ENCODE peak calls at places on chromosome 7, in nine cellular contexts. One of them, this sample, is unnamed.

GRCh38 chr7:96319444-96319843 is 2.5 kb downstream of the SLC25A13 start:
- DNase-seq in cardiac muscle cell: no peak
- DNase-seq in heart left ventricle: no peak
- DNase-seq in pancreas: no peak
- DNase-seq in vagina: no peak
- DNase-seq in fibroblast of lung: no peak
- DNase-seq in ovary: no peak
- DNase-seq in endodermal cell: no peak
- DNase-seq in tibial nerve: no peak
- DNase-seq in this sample: no peak

GRCh38 chr7:916291-916941 is 38.1 kb downstream of the ADAP1 start:
- DNase-seq in cardiac muscle cell: no peak
- DNase-seq in heart left ventricle: peak
- DNase-seq in pancreas: peak
- DNase-seq in vagina: no peak
- DNase-seq in fibroblast of lung: peak
- DNase-seq in ovary: no peak
- DNase-seq in endodermal cell: no peak
- DNase-seq in tibial nerve: no peak
- DNase-seq in this sample: no peak

GRCh38 chr7:39458346-39458745 is 107.9 kb upstream of the YAE1 start:
- DNase-seq in cardiac muscle cell: no peak
- DNase-seq in heart left ventricle: no peak
- DNase-seq in pancreas: no peak
- DNase-seq in vagina: no peak
- DNase-seq in fibroblast of lung: no peak
- DNase-seq in ovary: no peak
- DNase-seq in endodermal cell: no peak
- DNase-seq in tibial nerve: no peak
- DNase-seq in this sample: no peak

GRCh38 chr7:76122516-76123239 is 74.8 kb downstream of the MDH2 start:
- DNase-seq in cardiac muscle cell: no peak
- DNase-seq in heart left ventricle: no peak
- DNase-seq in pancreas: no peak
- DNase-seq in vagina: no peak
- DNase-seq in fibroblast of lung: no peak
- DNase-seq in ovary: no peak
- DNase-seq in endodermal cell: no peak
- DNase-seq in tibial nerve: no peak
- DNase-seq in this sample: no peak

GRCh38 chr7:106568680-106569499 is 92.1 kb downstream of the CCDC71L start:
- DNase-seq in cardiac muscle cell: no peak
- DNase-seq in heart left ventricle: no peak
- DNase-seq in pancreas: no peak
- DNase-seq in vagina: no peak
- DNase-seq in fibroblast of lung: peak
- DNase-seq in ovary: no peak
- DNase-seq in endodermal cell: peak
- DNase-seq in tibial nerve: no peak
- DNase-seq in this sample: no peak

GRCh38 chr7:147509859-147510542 is 1080.6 kb upstream of the C7orf33 start:
- DNase-seq in cardiac muscle cell: no peak
- DNase-seq in heart left ventricle: no peak
- DNase-seq in pancreas: no peak
- DNase-seq in vagina: no peak
- DNase-seq in fibroblast of lung: peak
- DNase-seq in ovary: no peak
- DNase-seq in endodermal cell: no peak
- DNase-seq in tibial nerve: no peak
- DNase-seq in this sample: no peak

GRCh38 chr7:74173074-74173473 is 1.1 kb upstream of the EIF4H start:
- DNase-seq in cardiac muscle cell: no peak
- DNase-seq in heart left ventricle: no peak
- DNase-seq in pancreas: peak
- DNase-seq in vagina: no peak
- DNase-seq in fibroblast of lung: no peak
- DNase-seq in ovary: peak
- DNase-seq in endodermal cell: peak
- DNase-seq in tibial nerve: no peak
- DNase-seq in this sample: no peak

GRCh38 chr7:134154581-134155130 is 27.5 kb downstream of the LRGUK start:
- DNase-seq in cardiac muscle cell: no peak
- DNase-seq in heart left ventricle: no peak
- DNase-seq in pancreas: no peak
- DNase-seq in vagina: no peak
- DNase-seq in fibroblast of lung: peak
- DNase-seq in ovary: no peak
- DNase-seq in endodermal cell: no peak
- DNase-seq in tibial nerve: no peak
- DNase-seq in this sample: no peak

GRCh38 chr7:134954197-134955082 is 31.9 kb upstream of the AGBL3 start:
- DNase-seq in cardiac muscle cell: peak
- DNase-seq in heart left ventricle: no peak
- DNase-seq in pancreas: no peak
- DNase-seq in vagina: no peak
- DNase-seq in fibroblast of lung: no peak
- DNase-seq in ovary: no peak
- DNase-seq in endodermal cell: no peak
- DNase-seq in tibial nerve: no peak
- DNase-seq in this sample: no peak

GRCh38 chr7:9978111-9979064 is 995.3 kb upstream of the PHF14 start:
- DNase-seq in cardiac muscle cell: peak
- DNase-seq in heart left ventricle: no peak
- DNase-seq in pancreas: no peak
- DNase-seq in vagina: no peak
- DNase-seq in fibroblast of lung: no peak
- DNase-seq in ovary: no peak
- DNase-seq in endodermal cell: no peak
- DNase-seq in tibial nerve: no peak
- DNase-seq in this sample: no peak

GRCh38 chr7:51611937-51612336 is 295.3 kb upstream of the COBL start:
- DNase-seq in cardiac muscle cell: no peak
- DNase-seq in heart left ventricle: no peak
- DNase-seq in pancreas: no peak
- DNase-seq in vagina: no peak
- DNase-seq in fibroblast of lung: peak
- DNase-seq in ovary: no peak
- DNase-seq in endodermal cell: no peak
- DNase-seq in tibial nerve: no peak
- DNase-seq in this sample: no peak

GRCh38 chr7:71285614-71286013 is 153.7 kb downstream of the GALNT17 start:
- DNase-seq in cardiac muscle cell: no peak
- DNase-seq in heart left ventricle: no peak
- DNase-seq in pancreas: no peak
- DNase-seq in vagina: no peak
- DNase-seq in fibroblast of lung: peak
- DNase-seq in ovary: no peak
- DNase-seq in endodermal cell: peak
- DNase-seq in tibial nerve: no peak
- DNase-seq in this sample: no peak

GRCh38 chr7:103991406-103991805 is 1.9 kb upstream of the RELN start:
- DNase-seq in cardiac muscle cell: no peak
- DNase-seq in heart left ventricle: no peak
- DNase-seq in pancreas: no peak
- DNase-seq in vagina: no peak
- DNase-seq in fibroblast of lung: no peak
- DNase-seq in ovary: no peak
- DNase-seq in endodermal cell: no peak
- DNase-seq in tibial nerve: no peak
- DNase-seq in this sample: no peak

GRCh38 chr7:103989200-103989784 is at the start of gene RELN:
- DNase-seq in cardiac muscle cell: peak
- DNase-seq in heart left ventricle: peak
- DNase-seq in pancreas: no peak
- DNase-seq in vagina: no peak
- DNase-seq in fibroblast of lung: peak
- DNase-seq in ovary: no peak
- DNase-seq in endodermal cell: peak
- DNase-seq in tibial nerve: no peak
- DNase-seq in this sample: no peak

GRCh38 chr7:103988468-103989199 is 824 bp downstream of the RELN start:
- DNase-seq in cardiac muscle cell: peak
- DNase-seq in heart left ventricle: no peak
- DNase-seq in pancreas: no peak
- DNase-seq in vagina: no peak
- DNase-seq in fibroblast of lung: peak
- DNase-seq in ovary: no peak
- DNase-seq in endodermal cell: peak
- DNase-seq in tibial nerve: no peak
- DNase-seq in this sample: no peak

GRCh38 chr7:103990991-103991390 is 1.5 kb upstream of the RELN start:
- DNase-seq in cardiac muscle cell: peak
- DNase-seq in heart left ventricle: no peak
- DNase-seq in pancreas: no peak
- DNase-seq in vagina: no peak
- DNase-seq in fibroblast of lung: no peak
- DNase-seq in ovary: no peak
- DNase-seq in endodermal cell: no peak
- DNase-seq in tibial nerve: no peak
- DNase-seq in this sample: no peak

DNA sequence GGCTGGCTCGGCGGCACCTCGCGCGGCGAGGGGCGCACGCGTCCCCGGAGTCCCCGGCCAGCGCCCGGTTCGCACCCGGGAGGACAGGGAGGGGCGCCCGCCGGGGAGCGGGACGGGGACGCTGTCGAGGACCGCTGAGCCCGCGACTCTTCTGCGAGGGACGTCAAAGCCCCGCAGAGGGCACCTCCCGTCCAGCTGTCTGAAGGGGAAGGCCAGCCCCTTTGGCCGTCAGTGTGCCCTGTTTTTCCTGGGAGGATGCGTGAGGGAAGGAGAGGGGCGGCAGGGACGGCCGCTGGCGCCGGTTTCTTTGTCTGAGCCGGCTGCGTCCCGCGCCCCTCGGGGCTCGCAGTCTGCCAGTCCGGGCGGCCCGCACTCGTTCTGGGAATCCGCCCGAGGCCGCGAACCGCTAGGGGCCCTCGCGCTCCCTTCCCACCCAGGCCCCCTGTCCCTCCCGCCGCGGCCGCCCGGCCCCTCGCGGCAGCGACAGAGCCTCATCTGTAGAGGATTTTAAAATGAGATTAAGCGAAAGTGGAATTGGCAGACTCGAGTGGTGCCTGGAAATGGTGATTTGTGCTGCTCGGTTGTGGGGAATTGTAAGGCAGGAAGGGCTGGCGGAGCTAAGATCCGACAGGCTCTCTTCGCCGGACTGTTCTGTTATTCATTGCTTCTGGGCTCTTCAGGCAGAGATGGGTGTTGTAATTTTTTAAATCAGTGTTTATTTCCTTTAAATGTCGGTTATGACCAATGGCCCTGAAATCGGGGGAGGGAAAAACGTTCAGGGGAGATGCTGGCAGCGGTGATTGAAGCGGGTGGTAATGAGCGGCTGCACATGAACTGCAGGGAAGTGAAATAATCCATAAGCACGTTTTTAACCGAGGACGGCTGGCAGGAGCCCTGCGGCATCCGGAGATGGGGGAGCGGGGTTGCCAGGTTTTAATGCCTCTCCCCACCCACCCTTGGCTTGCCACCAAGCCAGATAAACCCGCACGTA is 622 bp upstream of the RELN start:
- DNase-seq in cardiac muscle cell: peak
- DNase-seq in heart left ventricle: no peak
- DNase-seq in pancreas: peak
- DNase-seq in vagina: no peak
- DNase-seq in fibroblast of lung: peak
- DNase-seq in ovary: no peak
- DNase-seq in endodermal cell: peak
- DNase-seq in tibial nerve: no peak
- DNase-seq in this sample: no peak
- H3K4me3 ChIP-seq in cardiac muscle cell: peak
- H3K4me3 ChIP-seq in heart left ventricle: peak
- H3K4me3 ChIP-seq in pancreas: peak
- H3K4me3 ChIP-seq in vagina: peak
- H3K4me3 ChIP-seq in fibroblast of lung: peak
- H3K4me3 ChIP-seq in ovary: peak
- H3K4me3 ChIP-seq in endodermal cell: peak
- H3K4me3 ChIP-seq in tibial nerve: peak
- H3K4me3 ChIP-seq in this sample: peak

DNA sequence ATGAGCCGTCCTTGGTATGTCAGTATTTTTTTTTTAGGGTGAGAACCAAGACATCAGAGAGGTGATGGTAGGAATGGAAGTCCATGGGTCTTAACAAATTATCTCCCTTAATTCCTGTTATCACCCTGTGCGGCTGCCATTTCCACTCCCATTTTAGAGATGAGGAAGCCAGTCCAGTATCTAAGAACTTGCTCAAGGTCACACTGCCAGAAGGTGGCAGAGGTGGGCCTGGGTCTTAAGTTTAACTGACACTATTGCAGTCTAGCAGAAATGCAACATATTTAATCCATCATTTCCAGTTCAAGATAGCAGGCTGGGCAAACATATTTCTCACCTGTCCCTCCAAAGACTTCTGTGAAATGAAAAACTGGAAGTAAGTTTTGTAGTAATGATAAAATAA is 108.3 kb downstream of the GLI3 start:
- DNase-seq in cardiac muscle cell: no peak
- DNase-seq in heart left ventricle: no peak
- DNase-seq in pancreas: no peak
- DNase-seq in vagina: peak
- DNase-seq in fibroblast of lung: peak
- DNase-seq in ovary: no peak
- DNase-seq in endodermal cell: peak
- DNase-seq in tibial nerve: no peak
- DNase-seq in this sample: no peak
- TF ChIP-seq CTCF in cardiac muscle cell: peak
- TF ChIP-seq CTCF in heart left ventricle: no peak
- TF ChIP-seq CTCF in pancreas: no peak
- TF ChIP-seq CTCF in vagina: no peak
- TF ChIP-seq CTCF in fibroblast of lung: peak
- TF ChIP-seq CTCF in ovary: no peak
- TF ChIP-seq CTCF in endodermal cell: peak
- TF ChIP-seq CTCF in tibial nerve: no peak
- TF ChIP-seq CTCF in this sample: no peak

DNA sequence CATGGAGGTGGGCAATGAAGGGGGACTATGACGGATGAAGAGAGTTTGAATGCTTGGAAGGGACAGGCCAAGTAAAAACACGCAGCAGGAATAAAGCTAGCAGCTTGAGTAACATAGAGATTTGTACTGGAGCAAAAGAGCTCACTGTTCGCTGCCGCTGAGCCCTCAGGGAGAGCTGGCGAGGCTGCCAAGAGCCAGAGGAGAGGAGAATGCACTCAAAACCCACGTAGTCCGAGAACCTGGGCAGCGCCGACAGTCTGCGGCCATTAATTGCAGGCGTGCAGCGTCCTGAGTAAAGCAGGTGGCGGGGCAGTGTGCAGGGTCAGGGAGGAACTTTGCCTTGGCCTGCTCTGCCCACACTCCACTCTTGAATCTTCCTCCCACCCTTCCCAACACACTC is 68.2 kb downstream of the SLC37A3 start:
- DNase-seq in cardiac muscle cell: no peak
- DNase-seq in heart left ventricle: no peak
- DNase-seq in pancreas: no peak
- DNase-seq in vagina: no peak
- DNase-seq in fibroblast of lung: no peak
- DNase-seq in ovary: no peak
- DNase-seq in endodermal cell: no peak
- DNase-seq in tibial nerve: no peak
- DNase-seq in this sample: no peak
- H3K27ac ChIP-seq in cardiac muscle cell: no peak
- H3K27ac ChIP-seq in heart left ventricle: no peak
- H3K27ac ChIP-seq in pancreas: no peak
- H3K27ac ChIP-seq in vagina: no peak
- H3K27ac ChIP-seq in fibroblast of lung: no peak
- H3K27ac ChIP-seq in ovary: no peak
- H3K27ac ChIP-seq in endodermal cell: peak
- H3K27ac ChIP-seq in tibial nerve: peak
- H3K27ac ChIP-seq in this sample: no peak

GRCh38 chr7:36129048-36129534 is 24.0 kb upstream of the EEPD1 start:
- DNase-seq in cardiac muscle cell: no peak
- DNase-seq in heart left ventricle: no peak
- DNase-seq in pancreas: peak
- DNase-seq in vagina: no peak
- DNase-seq in fibroblast of lung: peak
- DNase-seq in ovary: no peak
- DNase-seq in endodermal cell: no peak
- DNase-seq in tibial nerve: no peak
- DNase-seq in this sample: no peak
- H3K4me3 ChIP-seq in cardiac muscle cell: no peak
- H3K4me3 ChIP-seq in heart left ventricle: no peak
- H3K4me3 ChIP-seq in pancreas: no peak
- H3K4me3 ChIP-seq in vagina: no peak
- H3K4me3 ChIP-seq in fibroblast of lung: peak
- H3K4me3 ChIP-seq in ovary: no peak
- H3K4me3 ChIP-seq in endodermal cell: no peak
- H3K4me3 ChIP-seq in tibial nerve: no peak
- H3K4me3 ChIP-seq in this sample: peak

This sample was measured in left ventricle myocardium inferior.